ENCODE peak calls at places on chromosomes 1 and 21, in eight cellular contexts. One of them, this sample, is unnamed.

GRCh38 chr1:204261746-204262505 is 48.1 kb upstream of the GOLT1A start:
- DNase-seq in tibial artery: no peak
- DNase-seq in ovary: no peak
- DNase-seq in dorsolateral prefrontal cortex: no peak
- DNase-seq in endothelial cell of umbilical vein: no peak
- DNase-seq in heart right ventricle: no peak
- DNase-seq in NCI-H1092: no peak
- DNase-seq in foreskin keratinocyte: no peak
- DNase-seq in this sample: no peak

GRCh38 chr1:220342853-220343252 is 70.6 kb upstream of the RAB3GAP2 start:
- DNase-seq in endothelial cell of umbilical vein: no peak
- DNase-seq in tibial artery: no peak
- DNase-seq in heart right ventricle: no peak
- DNase-seq in foreskin keratinocyte: no peak
- DNase-seq in ovary: no peak
- DNase-seq in dorsolateral prefrontal cortex: no peak
- DNase-seq in NCI-H1092: no peak
- DNase-seq in this sample: no peak

GRCh38 chr21:41429925-41430491 is 4.0 kb downstream of the MX1 start:
- DNase-seq in dorsolateral prefrontal cortex: no peak
- DNase-seq in ovary: no peak
- DNase-seq in NCI-H1092: no peak
- DNase-seq in endothelial cell of umbilical vein: no peak
- DNase-seq in heart right ventricle: no peak
- DNase-seq in foreskin keratinocyte: no peak
- DNase-seq in tibial artery: peak
- DNase-seq in this sample: no peak

GRCh38 chr1:47592296-47592975 is 154.6 kb downstream of the FOXD2 start:
- DNase-seq in foreskin keratinocyte: no peak
- DNase-seq in heart right ventricle: no peak
- DNase-seq in dorsolateral prefrontal cortex: no peak
- DNase-seq in tibial artery: no peak
- DNase-seq in ovary: no peak
- DNase-seq in NCI-H1092: peak
- DNase-seq in endothelial cell of umbilical vein: no peak
- DNase-seq in this sample: no peak

GRCh38 chr1:1371741-1372711 is 3.0 kb downstream of the AURKAIP1 start:
- DNase-seq in tibial artery: peak
- DNase-seq in foreskin keratinocyte: no peak
- DNase-seq in heart right ventricle: no peak
- DNase-seq in endothelial cell of umbilical vein: peak
- DNase-seq in ovary: peak
- DNase-seq in dorsolateral prefrontal cortex: peak
- DNase-seq in NCI-H1092: no peak
- DNase-seq in this sample: peak

GRCh38 chr1:111990026-111990877 is 784 bp upstream of the KCND3 start:
- DNase-seq in dorsolateral prefrontal cortex: peak
- DNase-seq in heart right ventricle: no peak
- DNase-seq in tibial artery: peak
- DNase-seq in NCI-H1092: no peak
- DNase-seq in foreskin keratinocyte: no peak
- DNase-seq in ovary: peak
- DNase-seq in endothelial cell of umbilical vein: no peak
- DNase-seq in this sample: no peak

GRCh38 chr21:36718951-36719501 is 20.1 kb downstream of the SIM2 start:
- DNase-seq in tibial artery: peak
- DNase-seq in heart right ventricle: no peak
- DNase-seq in dorsolateral prefrontal cortex: peak
- DNase-seq in NCI-H1092: no peak
- DNase-seq in ovary: no peak
- DNase-seq in foreskin keratinocyte: peak
- DNase-seq in endothelial cell of umbilical vein: no peak
- DNase-seq in this sample: no peak

GRCh38 chr1:46133946-46134345 is 1.5 kb upstream of the PIK3R3 start:
- DNase-seq in tibial artery: no peak
- DNase-seq in heart right ventricle: peak
- DNase-seq in foreskin keratinocyte: no peak
- DNase-seq in dorsolateral prefrontal cortex: no peak
- DNase-seq in endothelial cell of umbilical vein: peak
- DNase-seq in ovary: no peak
- DNase-seq in NCI-H1092: no peak
- DNase-seq in this sample: peak

GRCh38 chr1:177586429-177586828 is 383.4 kb downstream of the SEC16B start:
- DNase-seq in dorsolateral prefrontal cortex: no peak
- DNase-seq in foreskin keratinocyte: peak
- DNase-seq in heart right ventricle: no peak
- DNase-seq in endothelial cell of umbilical vein: peak
- DNase-seq in tibial artery: no peak
- DNase-seq in NCI-H1092: no peak
- DNase-seq in ovary: no peak
- DNase-seq in this sample: no peak

GRCh38 chr1:220748091-220748934 is at the start of gene MTARC2:
- DNase-seq in heart right ventricle: peak
- DNase-seq in foreskin keratinocyte: peak
- DNase-seq in endothelial cell of umbilical vein: peak
- DNase-seq in ovary: peak
- DNase-seq in NCI-H1092: peak
- DNase-seq in dorsolateral prefrontal cortex: peak
- DNase-seq in tibial artery: peak
- DNase-seq in this sample: peak

GRCh38 chr1:201530741-201531521 is 8.0 kb upstream of the NAV1 start:
- DNase-seq in ovary: peak
- DNase-seq in tibial artery: peak
- DNase-seq in endothelial cell of umbilical vein: peak
- DNase-seq in dorsolateral prefrontal cortex: peak
- DNase-seq in heart right ventricle: peak
- DNase-seq in NCI-H1092: peak
- DNase-seq in foreskin keratinocyte: no peak
- DNase-seq in this sample: peak

GRCh38 chr21:44348861-44349260 is 4.6 kb upstream of the TRPM2 start:
- DNase-seq in dorsolateral prefrontal cortex: no peak
- DNase-seq in NCI-H1092: no peak
- DNase-seq in heart right ventricle: no peak
- DNase-seq in tibial artery: no peak
- DNase-seq in ovary: no peak
- DNase-seq in endothelial cell of umbilical vein: no peak
- DNase-seq in foreskin keratinocyte: no peak
- DNase-seq in this sample: no peak

GRCh38 chr1:91619881-91620280 is 119.2 kb downstream of the CDC7 start:
- DNase-seq in heart right ventricle: no peak
- DNase-seq in ovary: no peak
- DNase-seq in NCI-H1092: no peak
- DNase-seq in foreskin keratinocyte: no peak
- DNase-seq in tibial artery: no peak
- DNase-seq in endothelial cell of umbilical vein: no peak
- DNase-seq in dorsolateral prefrontal cortex: no peak
- DNase-seq in this sample: no peak

GRCh38 chr1:113073457-113073950 is 506 bp downstream of the LRIG2 start:
- DNase-seq in ovary: no peak
- DNase-seq in endothelial cell of umbilical vein: peak
- DNase-seq in NCI-H1092: no peak
- DNase-seq in dorsolateral prefrontal cortex: no peak
- DNase-seq in foreskin keratinocyte: no peak
- DNase-seq in tibial artery: peak
- DNase-seq in heart right ventricle: peak
- DNase-seq in this sample: peak

GRCh38 chr1:64482720-64483119 is 12.8 kb downstream of the CACHD1 start:
- DNase-seq in endothelial cell of umbilical vein: no peak
- DNase-seq in dorsolateral prefrontal cortex: no peak
- DNase-seq in heart right ventricle: no peak
- DNase-seq in NCI-H1092: no peak
- DNase-seq in ovary: no peak
- DNase-seq in tibial artery: no peak
- DNase-seq in foreskin keratinocyte: no peak
- DNase-seq in this sample: no peak

GRCh38 chr1:10628685-10629084 is 153.9 kb downstream of the PEX14 start:
- DNase-seq in tibial artery: peak
- DNase-seq in heart right ventricle: peak
- DNase-seq in foreskin keratinocyte: no peak
- DNase-seq in endothelial cell of umbilical vein: no peak
- DNase-seq in ovary: peak
- DNase-seq in NCI-H1092: no peak
- DNase-seq in dorsolateral prefrontal cortex: no peak
- DNase-seq in this sample: no peak

GRCh38 chr1:186375929-186376330 is 292 bp downstream of the ODR4 start:
- DNase-seq in ovary: no peak
- DNase-seq in foreskin keratinocyte: no peak
- DNase-seq in NCI-H1092: peak
- DNase-seq in endothelial cell of umbilical vein: no peak
- DNase-seq in tibial artery: no peak
- DNase-seq in heart right ventricle: no peak
- DNase-seq in dorsolateral prefrontal cortex: no peak
- DNase-seq in this sample: no peak

GRCh38 chr1:47996406-47997226 is 569 bp downstream of the TRABD2B start:
- DNase-seq in endothelial cell of umbilical vein: no peak
- DNase-seq in foreskin keratinocyte: no peak
- DNase-seq in ovary: peak
- DNase-seq in dorsolateral prefrontal cortex: no peak
- DNase-seq in tibial artery: peak
- DNase-seq in heart right ventricle: peak
- DNase-seq in NCI-H1092: no peak
- DNase-seq in this sample: no peak

GRCh38 chr21:32764186-32764585 is 7.4 kb downstream of the PAXBP1 start:
- DNase-seq in dorsolateral prefrontal cortex: no peak
- DNase-seq in tibial artery: no peak
- DNase-seq in endothelial cell of umbilical vein: no peak
- DNase-seq in ovary: no peak
- DNase-seq in NCI-H1092: no peak
- DNase-seq in foreskin keratinocyte: no peak
- DNase-seq in heart right ventricle: no peak
- DNase-seq in this sample: no peak

GRCh38 chr1:47478090-47478489 is 40.2 kb downstream of the FOXD2 start:
- DNase-seq in heart right ventricle: no peak
- DNase-seq in foreskin keratinocyte: no peak
- DNase-seq in dorsolateral prefrontal cortex: no peak
- DNase-seq in ovary: no peak
- DNase-seq in endothelial cell of umbilical vein: no peak
- DNase-seq in tibial artery: no peak
- DNase-seq in NCI-H1092: no peak
- DNase-seq in this sample: no peak

GRCh38 chr1:178354816-178355215 is 141.9 kb downstream of the CLEC20A start:
- DNase-seq in ovary: no peak
- DNase-seq in heart right ventricle: no peak
- DNase-seq in dorsolateral prefrontal cortex: no peak
- DNase-seq in endothelial cell of umbilical vein: no peak
- DNase-seq in NCI-H1092: no peak
- DNase-seq in foreskin keratinocyte: no peak
- DNase-seq in tibial artery: no peak
- DNase-seq in this sample: no peak

GRCh38 chr1:43930168-43930948 is 3.2 kb upstream of the ARTN start:
- DNase-seq in tibial artery: no peak
- DNase-seq in NCI-H1092: no peak
- DNase-seq in heart right ventricle: no peak
- DNase-seq in dorsolateral prefrontal cortex: no peak
- DNase-seq in foreskin keratinocyte: peak
- DNase-seq in endothelial cell of umbilical vein: no peak
- DNase-seq in ovary: no peak
- DNase-seq in this sample: no peak

GRCh38 chr21:27831821-27832569 is 865.1 kb upstream of the ADAMTS5 start:
- DNase-seq in endothelial cell of umbilical vein: no peak
- DNase-seq in dorsolateral prefrontal cortex: no peak
- DNase-seq in foreskin keratinocyte: no peak
- DNase-seq in NCI-H1092: no peak
- DNase-seq in tibial artery: no peak
- DNase-seq in heart right ventricle: no peak
- DNase-seq in ovary: no peak
- DNase-seq in this sample: no peak

GRCh38 chr21:38771536-38771935 is 34.2 kb upstream of the ETS2 start:
- DNase-seq in ovary: no peak
- DNase-seq in tibial artery: no peak
- DNase-seq in NCI-H1092: no peak
- DNase-seq in foreskin keratinocyte: no peak
- DNase-seq in endothelial cell of umbilical vein: no peak
- DNase-seq in dorsolateral prefrontal cortex: no peak
- DNase-seq in heart right ventricle: no peak
- DNase-seq in this sample: no peak

GRCh38 chr1:66729130-66729922 is 22.9 kb upstream of the DYNLT5 start:
- DNase-seq in tibial artery: no peak
- DNase-seq in foreskin keratinocyte: peak
- DNase-seq in ovary: no peak
- DNase-seq in dorsolateral prefrontal cortex: no peak
- DNase-seq in endothelial cell of umbilical vein: peak
- DNase-seq in NCI-H1092: no peak
- DNase-seq in heart right ventricle: no peak
- DNase-seq in this sample: no peak

GRCh38 chr1:201113451-201114244 is 1.4 kb upstream of the CACNA1S start:
- DNase-seq in endothelial cell of umbilical vein: no peak
- DNase-seq in ovary: no peak
- DNase-seq in dorsolateral prefrontal cortex: no peak
- DNase-seq in foreskin keratinocyte: no peak
- DNase-seq in NCI-H1092: no peak
- DNase-seq in heart right ventricle: no peak
- DNase-seq in tibial artery: no peak
- DNase-seq in this sample: no peak

GRCh38 chr1:198909973-198910372 is 271.1 kb downstream of the PTPRC start:
- DNase-seq in tibial artery: no peak
- DNase-seq in endothelial cell of umbilical vein: peak
- DNase-seq in ovary: no peak
- DNase-seq in NCI-H1092: no peak
- DNase-seq in foreskin keratinocyte: no peak
- DNase-seq in heart right ventricle: no peak
- DNase-seq in dorsolateral prefrontal cortex: no peak
- DNase-seq in this sample: no peak

GRCh38 chr1:215557992-215558626 is 9.0 kb upstream of the KCTD3 start:
- DNase-seq in ovary: no peak
- DNase-seq in endothelial cell of umbilical vein: no peak
- DNase-seq in foreskin keratinocyte: no peak
- DNase-seq in heart right ventricle: no peak
- DNase-seq in dorsolateral prefrontal cortex: no peak
- DNase-seq in NCI-H1092: no peak
- DNase-seq in tibial artery: no peak
- DNase-seq in this sample: no peak

GRCh38 chr1:44632511-44633072 is 41.7 kb downstream of the TMEM53 start:
- DNase-seq in dorsolateral prefrontal cortex: no peak
- DNase-seq in ovary: no peak
- DNase-seq in tibial artery: no peak
- DNase-seq in endothelial cell of umbilical vein: no peak
- DNase-seq in NCI-H1092: no peak
- DNase-seq in foreskin keratinocyte: no peak
- DNase-seq in heart right ventricle: no peak
- DNase-seq in this sample: no peak

GRCh38 chr1:29094433-29094832 is 29.3 kb downstream of the TMEM200B start:
- DNase-seq in dorsolateral prefrontal cortex: no peak
- DNase-seq in heart right ventricle: no peak
- DNase-seq in endothelial cell of umbilical vein: no peak
- DNase-seq in ovary: no peak
- DNase-seq in tibial artery: no peak
- DNase-seq in foreskin keratinocyte: peak
- DNase-seq in NCI-H1092: no peak
- DNase-seq in this sample: no peak

GRCh38 chr1:206812456-206812855 is 40.2 kb upstream of the IL10 start:
- DNase-seq in heart right ventricle: no peak
- DNase-seq in tibial artery: no peak
- DNase-seq in endothelial cell of umbilical vein: no peak
- DNase-seq in dorsolateral prefrontal cortex: no peak
- DNase-seq in NCI-H1092: no peak
- DNase-seq in foreskin keratinocyte: no peak
- DNase-seq in ovary: no peak
- DNase-seq in this sample: no peak

GRCh38 chr21:33029512-33029921 is 3.8 kb downstream of the OLIG2 start:
- DNase-seq in dorsolateral prefrontal cortex: no peak
- DNase-seq in heart right ventricle: no peak
- DNase-seq in foreskin keratinocyte: no peak
- DNase-seq in tibial artery: no peak
- DNase-seq in NCI-H1092: no peak
- DNase-seq in endothelial cell of umbilical vein: no peak
- DNase-seq in ovary: no peak
- DNase-seq in this sample: no peak

GRCh38 chr1:154258784-154259183 is 13.6 kb upstream of the HAX1 start:
- DNase-seq in heart right ventricle: no peak
- DNase-seq in foreskin keratinocyte: no peak
- DNase-seq in ovary: no peak
- DNase-seq in endothelial cell of umbilical vein: no peak
- DNase-seq in tibial artery: no peak
- DNase-seq in dorsolateral prefrontal cortex: no peak
- DNase-seq in NCI-H1092: no peak
- DNase-seq in this sample: no peak

GRCh38 chr21:34603002-34603709 is 11.8 kb downstream of the RCAN1 start:
- DNase-seq in dorsolateral prefrontal cortex: peak
- DNase-seq in NCI-H1092: peak
- DNase-seq in foreskin keratinocyte: no peak
- DNase-seq in endothelial cell of umbilical vein: peak
- DNase-seq in tibial artery: peak
- DNase-seq in heart right ventricle: peak
- DNase-seq in ovary: peak
- DNase-seq in this sample: peak